ENCODE peak calls at places on chromosomes 2 and 18, in eight cellular contexts. R is ovary, W is transverse colon, D is tibial nerve, P is esophagus muscularis mucosa, S is suprapubic skin, U is H1, B is K562. M is an unnamed sample.

GRCh38 chr2:21395366-21395765 is 271.6 kb downstream of the TDRD15 start:
- DNase-seq in R (no peak), W (no peak), D (no peak), P (no peak), S (no peak), U (no peak), B (peak; percentile 15), M (no peak)

GRCh38 chr2:192469612-192470011 is 274.9 kb upstream of the TMEFF2 start:
- DNase-seq in R (no peak), W (no peak), D (no peak), P (no peak), S (no peak), U (no peak), B (no peak), M (no peak)

GRCh38 chr2:224816816-224817215 is 100.7 kb upstream of the CCDC195 start:
- DNase-seq in R (no peak), W (no peak), D (no peak), P (no peak), S (no peak), U (no peak), B (no peak), M (no peak)

GRCh38 chr2:64861338-64862000 is 127.7 kb upstream of the SLC1A4 start:
- DNase-seq in R (no peak), W (no peak), D (no peak), P (no peak), S (peak; percentile 41), U (no peak), B (no peak), M (no peak)

GRCh38 chr2:36663851-36664715 is 32.4 kb upstream of the VIT start:
- DNase-seq in R (no peak), W (no peak), D (peak; percentile 48), P (no peak), S (no peak), U (no peak), B (peak; percentile 38), M (no peak)

GRCh38 chr2:36706021-36706328 is 9.5 kb downstream of the VIT start:
- DNase-seq in R (no peak), W (no peak), D (peak; percentile 53), P (peak; percentile 91), S (peak; percentile 76), U (no peak), B (no peak), M (no peak)

GRCh38 chr18:70156886-70157285 is 48.6 kb downstream of the RTTN start:
- DNase-seq in R (no peak), W (no peak), D (no peak), P (no peak), S (no peak), U (no peak), B (no peak), M (no peak)

GRCh38 chr2:9941196-9941995 is 10.1 kb upstream of the GRHL1 start:
- DNase-seq in R (no peak), W (no peak), D (no peak), P (no peak), S (no peak), U (no peak), B (peak; percentile 44), M (no peak)

GRCh38 chr2:39516347-39517101 is 79.4 kb upstream of the MAP4K3 start:
- DNase-seq in R (no peak), W (peak; percentile 29), D (no peak), P (no peak), S (no peak), U (peak; percentile 27), B (no peak), M (peak; percentile 92)

GRCh38 chr2:166653185-166653813 is 159.2 kb upstream of the SCN7A start:
- DNase-seq in R (no peak), W (no peak), D (no peak), P (no peak), S (no peak), U (no peak), B (no peak), M (no peak)

DNA sequence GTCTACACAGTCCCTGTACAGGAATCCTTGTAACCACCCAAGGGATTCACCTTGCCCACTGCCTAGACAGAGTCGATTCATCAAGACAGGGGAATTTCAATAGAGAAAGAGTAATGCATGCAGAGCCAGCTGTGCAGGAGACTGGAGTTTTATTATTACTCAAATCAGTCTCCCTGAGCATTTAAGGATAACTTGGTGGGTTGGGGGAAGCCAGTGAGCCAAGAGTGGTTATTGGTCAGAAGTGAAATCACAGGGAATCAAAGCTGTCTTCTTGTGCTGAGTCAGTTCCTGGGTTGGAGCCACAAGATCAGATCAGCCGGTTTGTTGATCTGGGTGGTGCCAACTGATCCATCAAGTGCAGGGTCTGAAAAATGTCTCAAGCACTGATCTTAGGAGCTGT is 17.8 kb upstream of the FAM98A start:
- DNase-seq in R (no peak), W (no peak), D (no peak), P (no peak), S (no peak), U (no peak), B (no peak), M (no peak)
- H3K9me3 ChIP-seq in R (no peaks in the 10 kb centered on the region), W (no peaks in the 10 kb centered on the region), D (no peaks in the 10 kb centered on the region), P (no peaks in the 10 kb centered on the region), S (no peaks in the 10 kb centered on the region), U (peaks cover 32% of the 10 kb centered on the region), B (no peaks in the 10 kb centered on the region), M (no peaks in the 10 kb centered on the region)

GRCh38 chr18:74507120-74507881 is 11.1 kb downstream of the CNDP2 start:
- DNase-seq in R (no peak), W (no peak), D (no peak), P (no peak), S (no peak), U (no peak), B (no peak), M (peak; percentile 36)

GRCh38 chr18:74507927-74508326 is 11.8 kb downstream of the CNDP2 start:
- DNase-seq in R (no peak), W (no peak), D (no peak), P (no peak), S (no peak), U (no peak), B (no peak), M (peak; percentile 37)

GRCh38 chr18:74508366-74508765 is 12.2 kb downstream of the CNDP2 start:
- DNase-seq in R (no peak), W (no peak), D (no peak), P (no peak), S (no peak), U (no peak), B (no peak), M (peak; percentile 53)

GRCh38 chr18:74506405-74507119 is 10.4 kb downstream of the CNDP2 start:
- DNase-seq in R (peak; percentile 57), W (no peak), D (no peak), P (no peak), S (no peak), U (no peak), B (no peak), M (peak; percentile 64)

GRCh38 chr18:74505776-74506175 is 9.6 kb downstream of the CNDP2 start:
- DNase-seq in R (no peak), W (no peak), D (no peak), P (no peak), S (no peak), U (no peak), B (no peak), M (peak; percentile 52)
- TF ChIP-seq EP300 in R (no peak), W (no peak), D (no peak), P (no peak), S (no peak), U (no peak), B (no peak), M (no peak)

GRCh38 chr2:2875831-2876230 is 501.8 kb downstream of the EIPR1 start:
- DNase-seq in R (no peak), W (no peak), D (no peak), P (no peak), S (no peak), U (no peak), B (no peak), M (no peak)

GRCh38 chr2:2875296-2875695 is 502.3 kb downstream of the EIPR1 start:
- DNase-seq in R (no peak), W (no peak), D (no peak), P (no peak), S (no peak), U (no peak), B (no peak), M (no peak)

GRCh38 chr2:2876350-2877042 is 501.1 kb downstream of the EIPR1 start:
- DNase-seq in R (no peak), W (no peak), D (no peak), P (no peak), S (no peak), U (no peak), B (no peak), M (no peak)

GRCh38 chr2:2873450-2873811 is 504.2 kb downstream of the EIPR1 start:
- DNase-seq in R (no peak), W (no peak), D (no peak), P (no peak), S (no peak), U (no peak), B (no peak), M (no peak)

GRCh38 chr2:2874805-2875204 is 502.8 kb downstream of the EIPR1 start:
- DNase-seq in R (no peak), W (no peak), D (no peak), P (no peak), S (no peak), U (no peak), B (no peak), M (no peak)
- H3K9me3 ChIP-seq in R (peaks cover 3% of the 10 kb centered on the region), W (no peaks in the 10 kb centered on the region), D (no peaks in the 10 kb centered on the region), P (peaks cover 3% of the 10 kb centered on the region), S (no peaks in the 10 kb centered on the region), U (peaks cover 18% of the 10 kb centered on the region), B (no peaks in the 10 kb centered on the region), M (no peaks in the 10 kb centered on the region)

GRCh38 chr2:235444101-235444597 is 49.7 kb upstream of the AGAP1 start:
- DNase-seq in R (no peak), W (no peak), D (no peak), P (no peak), S (no peak), U (no peak), B (no peak), M (no peak)
- TF ChIP-seq EP300 in R (no peak), W (no peak), D (no peak), P (no peak), S (no peak), U (no peak), B (peak; percentile 83), M (no peak)

DNA sequence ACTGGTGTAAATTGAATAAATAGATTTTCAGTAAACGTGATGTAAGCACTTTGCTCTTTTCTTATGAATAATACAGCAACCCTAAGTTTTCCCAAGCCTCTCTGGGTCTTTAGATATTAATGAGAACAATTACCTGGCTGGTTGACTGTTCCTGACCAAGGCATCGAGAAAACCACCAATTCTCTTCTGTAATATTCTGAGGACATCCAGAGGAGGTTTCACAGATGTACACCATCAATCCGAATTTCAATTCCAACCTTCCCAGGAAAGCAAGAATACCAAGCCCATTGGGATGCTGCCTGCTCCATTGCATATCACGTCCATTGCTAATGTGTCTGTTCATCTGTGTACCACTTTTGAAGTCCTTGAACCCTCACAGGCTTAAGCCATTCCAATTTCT is 571.8 kb downstream of the NUP35 start:
- DNase-seq in R (no peak), W (no peak), D (no peak), P (no peak), S (no peak), U (no peak), B (no peak), M (no peak)
- H3K9me3 ChIP-seq in R (no peaks in the 10 kb centered on the region), W (no peaks in the 10 kb centered on the region), D (no peaks in the 10 kb centered on the region), P (peaks cover 9% of the 10 kb centered on the region), S (no peaks in the 10 kb centered on the region), U (no peaks in the 10 kb centered on the region), B (no peaks in the 10 kb centered on the region), M (no peaks in the 10 kb centered on the region)

GRCh38 chr18:48003426-48004349 is 73.2 kb upstream of the SMAD2 start:
- DNase-seq in R (no peak), W (peak; percentile 66), D (no peak), P (no peak), S (no peak), U (no peak), B (no peak), M (no peak)
- TF ChIP-seq EP300 in R (no peak), W (no peak), D (no peak), P (no peak), S (no peak), U (no peak), B (no peak), M (no peak)